ENCODE peak calls at places on chromosomes 13 and 19, in four cellular contexts. L, W, Z and C are unnamed samples.

GRCh38 chr19:604355-604754 is 14.7 kb downstream of the HCN2 start:
- DNase-seq in W (peak; percentile 86), L (no peak), Z (no peak), C (no peak)

GRCh38 chr19:16899566-16900075 is 10.8 kb downstream of the F2RL3 start:
- DNase-seq in Z (no peak), L (peak; percentile 22), W (peak; percentile 70), C (peak; percentile 72)

GRCh38 chr13:40863723-40864122 is 74.3 kb downstream of the SLC25A15 start:
- DNase-seq in W (no peak), L (no peak), Z (no peak), C (no peak)

GRCh38 chr19:17966497-17967257 is at the start of gene KCNN1:
- DNase-seq in Z (no peak), W (peak; percentile 92), L (no peak), C (peak; percentile 83)

GRCh38 chr19:33316521-33317284 is 14.4 kb upstream of the CEBPA start:
- DNase-seq in L (peak; percentile 46), Z (no peak), W (no peak), C (no peak)

GRCh38 chr13:35954207-35954560 is 177.0 kb downstream of the DCLK1 start:
- DNase-seq in W (no peak), L (no peak), Z (no peak), C (no peak)

GRCh38 chr19:16376649-16377048 is 52.0 kb downstream of the KLF2 start:
- DNase-seq in Z (no peak), W (peak; percentile 37), L (no peak), C (no peak)

GRCh38 chr19:13169769-13170168 is 19.6 kb downstream of the IER2 start:
- DNase-seq in L (no peak), Z (no peak), W (peak; percentile 13), C (no peak)

GRCh38 chr13:45143346-45143751 is 23.0 kb downstream of the GTF2F2 start:
- DNase-seq in W (no peak), Z (no peak), L (no peak), C (no peak)

GRCh38 chr13:98353750-98354149 is 176.7 kb upstream of the RNF113B start:
- DNase-seq in Z (no peak), W (no peak), L (no peak), C (no peak)

GRCh38 chr13:91375119-91375729 is 23.2 kb upstream of the GPC5 start:
- DNase-seq in L (no peak), W (peak; percentile 83), Z (no peak), C (no peak)

GRCh38 chr19:50658438-50659317 is 9.4 kb downstream of the C19orf81 start:
- DNase-seq in L (no peak), Z (no peak), W (peak; percentile 99), C (peak; percentile 95)

GRCh38 chr13:85879014-85879413 is 79.8 kb upstream of the SLITRK6 start:
- DNase-seq in Z (no peak), L (no peak), W (no peak), C (no peak)

GRCh38 chr19:48745208-48745995 is 1.3 kb downstream of the IZUMO1 start:
- DNase-seq in W (peak; percentile 69), Z (no peak), L (peak; percentile 51), C (no peak)

DNA sequence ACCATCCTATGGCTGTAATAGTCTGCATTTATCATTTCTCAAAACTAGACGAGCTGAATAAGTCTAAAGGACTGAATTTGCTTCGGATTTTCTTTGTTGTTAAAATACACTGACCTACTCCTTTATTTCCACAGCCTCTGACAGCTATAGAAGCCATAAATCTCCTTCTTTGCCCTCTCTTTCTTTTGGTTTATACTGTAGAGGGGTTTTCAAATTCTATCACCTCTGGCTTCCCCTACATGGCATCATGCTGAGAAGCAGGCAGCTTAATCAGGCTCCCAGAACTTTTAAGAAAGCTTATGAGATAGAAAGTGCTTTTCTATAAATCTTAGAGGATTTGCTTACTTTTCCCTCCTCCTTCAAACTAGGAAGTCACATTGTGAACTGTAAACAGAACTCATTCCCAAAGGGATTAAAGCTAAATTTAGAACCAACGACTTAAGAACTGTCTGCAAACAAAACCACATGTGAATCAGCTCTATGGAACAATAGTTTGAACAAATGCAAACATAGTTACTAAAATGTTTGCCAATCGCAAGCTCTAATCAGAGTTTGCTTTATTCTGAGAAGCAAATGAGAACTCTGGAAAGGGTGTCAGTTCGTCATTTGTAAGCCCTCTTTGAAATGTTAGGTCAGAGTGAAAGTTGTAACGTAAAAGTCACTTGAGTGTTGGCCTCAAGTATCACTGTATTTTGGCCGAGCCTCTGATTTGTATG is 344.0 kb downstream of the RFC3 start:
- DNase-seq in Z (no peak), W (no peak), L (peak; percentile 25), C (no peak)
- TF ChIP-seq SP1 in Z (no peak), W (no peak), L (no peak), C (no peak)

GRCh38 chr13:21148557-21149258 is 27.6 kb downstream of the SKA3 start:
- DNase-seq in Z (no peak), L (no peak), W (no peak), C (no peak)
- TF ChIP-seq GABPA in Z (no peak), L (no peak), W (no peak), C (no peak)

DNA sequence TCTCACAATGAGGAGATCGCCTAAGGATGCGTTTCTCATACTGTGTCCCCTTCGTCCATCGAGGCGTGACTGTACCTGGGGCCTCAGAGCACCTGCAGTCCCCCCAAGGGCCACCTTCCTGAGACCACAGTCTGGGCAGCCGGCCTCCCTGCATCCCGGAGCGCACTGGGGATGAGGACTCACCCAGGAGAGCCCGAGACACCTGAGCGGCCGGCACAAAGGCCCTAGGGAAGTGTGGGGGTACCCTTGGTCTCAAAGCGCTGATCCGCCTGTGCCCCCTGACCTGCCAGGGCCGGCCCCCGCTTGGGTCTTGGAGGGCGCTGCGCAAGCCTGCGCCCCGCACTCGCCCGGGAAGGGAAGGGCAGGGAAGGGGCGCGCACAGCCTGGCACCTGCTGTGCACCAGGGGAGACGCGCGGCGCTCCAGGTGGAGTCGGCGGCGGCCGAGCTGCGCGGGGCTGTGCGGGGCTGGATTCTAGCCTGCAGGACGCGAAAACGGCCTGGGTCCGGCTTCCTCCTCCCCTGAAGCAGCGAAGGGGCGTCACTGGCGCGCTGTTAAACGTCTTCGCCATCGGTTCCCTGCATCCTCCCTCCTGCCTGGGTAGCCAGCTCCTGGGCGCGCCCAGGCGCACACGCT is 13.7 kb upstream of the USP29 start:
- DNase-seq in W (no peak), L (no peak), Z (no peak), C (no peak)
- TF ChIP-seq SP1 in W (no peak), L (no peak), Z (no peak), C (no peak)

DNA sequence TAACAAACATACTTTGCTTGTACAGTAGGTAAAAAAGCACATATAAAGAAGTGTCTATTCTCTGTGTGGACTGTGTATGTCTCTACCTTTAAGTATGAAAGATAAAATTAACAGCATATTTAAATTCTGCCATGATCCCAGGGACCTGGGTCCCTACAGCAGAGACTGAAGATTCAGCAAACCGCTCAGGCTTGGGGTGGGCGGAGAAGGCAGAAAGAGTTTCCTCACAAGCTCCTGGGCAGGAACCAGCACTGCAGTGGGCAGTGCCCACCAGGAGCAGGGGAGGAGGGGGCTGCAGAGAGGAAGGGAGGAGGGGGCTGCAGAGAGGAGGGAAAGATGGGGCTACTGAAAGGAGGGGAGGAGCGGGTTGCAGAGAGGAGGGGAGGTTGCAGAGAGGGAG is 44.6 kb upstream of the GRTP1 start:
- DNase-seq in L (no peak), W (no peak), Z (no peak), C (no peak)
- TF ChIP-seq GABPA in L (no peak), W (no peak), Z (no peak), C (no peak)

DNA sequence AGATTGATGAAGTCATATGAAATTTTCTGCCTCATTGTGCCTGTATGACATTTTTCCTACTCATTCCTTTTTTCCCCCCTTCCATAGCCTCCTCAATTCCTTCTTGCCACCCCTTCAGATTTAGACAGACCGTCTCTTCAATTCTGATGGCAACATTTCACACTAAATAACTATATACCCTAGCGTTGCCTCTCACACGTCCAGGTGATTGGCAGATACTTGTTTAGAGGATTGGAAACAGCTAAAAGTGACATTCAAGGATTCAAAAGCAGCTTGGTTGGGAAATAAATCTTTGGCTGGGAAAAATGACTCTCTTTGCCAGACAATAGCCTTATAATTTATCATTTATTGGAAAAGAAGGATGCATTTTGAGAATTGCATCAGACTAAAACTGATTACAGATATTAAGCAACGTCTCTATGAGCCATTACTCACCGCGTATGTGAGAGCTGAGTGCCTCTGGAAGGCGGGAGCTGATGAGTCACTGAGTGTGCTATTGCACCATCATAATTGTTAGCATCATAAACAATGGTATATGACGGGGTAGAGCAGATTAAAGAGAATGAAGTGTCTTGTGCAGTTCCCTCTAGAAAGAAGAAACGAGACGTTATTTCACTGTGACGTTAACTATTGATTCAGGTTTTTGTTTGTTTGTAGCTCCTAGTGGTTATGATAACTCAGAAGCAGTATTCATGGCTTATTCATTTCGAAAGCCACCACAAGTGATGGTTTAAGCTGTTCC is 61.1 kb upstream of the FAM216B start:
- DNase-seq in Z (peak; percentile 13), L (peak; percentile 7), W (peak; percentile 5), C (no peak)
- TF ChIP-seq SP1 in Z (no peak), L (no peak), W (no peak), C (no peak)

DNA sequence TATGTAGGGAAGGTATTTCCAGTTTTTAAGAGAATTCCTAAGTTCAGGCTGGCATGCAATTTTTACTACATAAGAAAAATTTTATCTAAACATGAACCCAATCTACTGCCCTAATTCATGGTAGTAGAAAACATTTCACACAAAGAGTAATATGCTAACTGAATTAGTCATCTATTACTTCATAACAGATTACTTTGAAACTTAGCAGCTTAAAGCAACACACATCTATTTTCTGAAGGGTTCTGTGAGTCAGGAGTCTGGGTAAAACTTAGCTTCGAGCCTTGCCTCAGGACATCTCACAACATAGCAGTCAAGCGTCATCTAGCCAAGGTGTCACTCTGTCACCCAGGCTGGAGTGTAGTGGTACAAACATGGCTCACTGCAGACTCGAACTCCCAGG is 537.5 kb downstream of the DCT start:
- DNase-seq in W (no peak), Z (no peak), L (no peak), C (no peak)
- TF ChIP-seq GABPA in W (no peak), Z (no peak), L (no peak), C (no peak)

DNA sequence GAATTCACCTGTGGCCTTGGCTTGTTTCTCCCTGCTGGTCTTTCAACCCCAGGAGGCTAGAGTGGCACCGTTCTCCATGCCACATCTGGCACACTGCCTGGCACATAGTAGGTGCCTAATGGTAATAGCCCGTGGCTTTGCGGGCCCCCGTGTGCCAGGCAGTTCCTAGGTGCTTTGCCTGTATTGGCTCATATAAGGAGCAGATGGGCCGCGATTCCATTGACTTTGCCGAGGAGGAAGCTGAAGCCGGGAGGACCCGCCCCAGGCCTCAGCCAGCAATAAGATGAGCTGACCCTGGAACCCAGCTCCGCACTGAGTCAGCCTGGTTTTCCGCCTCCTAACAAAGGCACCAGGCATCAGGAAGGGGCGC is 807 bp downstream of the PGLYRP1 start:
- DNase-seq in L (no peak), Z (no peak), W (no peak), C (no peak)
- TF ChIP-seq SP1 in L (no peak), Z (no peak), W (no peak), C (no peak)

GRCh38 chr13:110685305-110685704 is 20.6 kb downstream of the CARS2 start:
- DNase-seq in W (no peak), Z (no peak), L (no peak), C (no peak)
- TF ChIP-seq GABPA in W (no peak), Z (no peak), L (no peak), C (no peak)

DNA sequence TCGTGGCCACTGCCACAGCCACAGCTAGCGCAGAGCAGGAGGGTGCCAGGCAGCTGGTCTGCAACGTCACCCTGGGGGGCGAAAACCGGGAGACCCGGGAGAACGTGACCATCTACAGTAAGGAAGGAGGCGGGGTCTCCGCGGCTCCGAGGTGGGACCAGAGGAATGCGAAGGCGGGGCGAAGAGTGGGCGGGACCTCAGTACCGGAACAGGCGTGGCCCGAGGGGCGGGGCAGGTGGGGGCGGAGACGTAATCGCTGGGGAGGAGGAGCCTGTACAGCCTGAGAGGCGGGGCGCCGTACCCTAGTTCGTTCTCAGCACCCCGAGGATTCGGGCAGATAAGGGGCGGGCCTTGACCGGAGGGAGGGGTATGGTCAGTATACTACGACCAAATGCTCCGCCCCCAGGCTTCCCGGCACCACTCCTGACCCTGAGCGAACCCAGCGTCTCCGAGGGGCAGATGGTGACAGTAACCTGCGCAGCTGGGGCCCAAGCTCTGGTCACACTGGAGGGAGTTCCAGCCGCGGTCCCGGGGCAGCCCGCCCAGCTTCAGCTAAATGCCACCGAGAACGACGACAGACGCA is 2.5 kb downstream of the ICAM5 start:
- DNase-seq in Z (no peak), W (peak; percentile 97), L (peak; percentile 27), C (peak; percentile 100)
- TF ChIP-seq SP1 in Z (peak; percentile 74), W (peak; percentile 94), L (peak; percentile 93), C (peak; percentile 83)